ENCODE peak calls at places on chromosomes 16 and 17, in four cellular contexts. T is T-helper 9 cell, K is Caki2, N is ACHN. Y is an unnamed sample.

GRCh38 chr17:64133546-64134215 is 3.7 kb upstream of the ERN1 start:
- DNase-seq in T (no peak), K (peak; percentile 44), N (peak; percentile 81), Y (no peak)

GRCh38 chr17:65584604-65585521 is 23.4 kb upstream of the AXIN2 start:
- DNase-seq in T (no peak), K (no peak), N (no peak), Y (no peak)

GRCh38 chr17:44204453-44204882 is 4.8 kb upstream of the ATXN7L3 start:
- DNase-seq in T (no peak), K (no peak), N (peak; percentile 39), Y (no peak)

GRCh38 chr17:2580641-2581040 is 12.8 kb upstream of the PAFAH1B1 start:
- DNase-seq in T (no peak), K (no peak), N (no peak), Y (no peak)

GRCh38 chr17:18161226-18162094 is 22.2 kb upstream of the ALKBH5 start:
- DNase-seq in T (no peak), K (no peak), N (no peak), Y (no peak)

GRCh38 chr17:72730091-72730490 is 362.4 kb downstream of the SLC39A11 start:
- DNase-seq in T (no peak), K (peak; percentile 10), N (no peak), Y (no peak)

GRCh38 chr16:69064789-69065313 is 40.6 kb upstream of the HAS3 start:
- DNase-seq in T (no peak), K (no peak), N (no peak), Y (no peak)

GRCh38 chr17:70510288-70510687 is 341.0 kb downstream of the KCNJ2 start:
- DNase-seq in T (no peak), K (no peak), N (no peak), Y (no peak)

GRCh38 chr17:39143552-39144093 is 7.8 kb downstream of the PLXDC1 start:
- DNase-seq in T (no peak), K (no peak), N (no peak), Y (no peak)

GRCh38 chr16:28126684-28127620 is 63.4 kb upstream of the GSG1L start:
- DNase-seq in T (no peak), K (no peak), N (no peak), Y (no peak)

GRCh38 chr16:19143241-19143640 is 24.8 kb upstream of the SYT17 start:
- DNase-seq in T (no peak), K (no peak), N (no peak), Y (no peak)

GRCh38 chr17:31724619-31725018 is 134.4 kb downstream of the COPRS start:
- DNase-seq in T (no peak), K (no peak), N (no peak), Y (no peak)

GRCh38 chr16:1474471-1474795 is 395 bp downstream of the CLCN7 start:
- DNase-seq in T (no peak), K (no peak), N (no peak), Y (no peak)

GRCh38 chr16:53456625-53457024 is 22.4 kb downstream of the RBL2 start:
- DNase-seq in T (peak; percentile 8), K (no peak), N (no peak), Y (peak; percentile 7)

GRCh38 chr17:44417553-44417952 is 28.1 kb upstream of the ITGA2B start:
- DNase-seq in T (no peak), K (peak; percentile 51), N (peak; percentile 46), Y (no peak)

GRCh38 chr17:78058001-78058400 is 70.6 kb downstream of the TMC6 start:
- DNase-seq in T (no peak), K (no peak), N (no peak), Y (no peak)

GRCh38 chr17:56678249-56679144 is 85.0 kb downstream of the NOG start:
- DNase-seq in T (no peak), K (no peak), N (no peak), Y (no peak)

GRCh38 chr17:35740997-35741931 is 9.8 kb downstream of the RASL10B start:
- DNase-seq in T (no peak), K (no peak), N (no peak), Y (no peak)

GRCh38 chr16:51071326-51071725 is 79.7 kb downstream of the SALL1 start:
- DNase-seq in T (no peak), K (no peak), N (no peak), Y (no peak)

GRCh38 chr17:48066192-48066591 is 18.0 kb downstream of the NFE2L1 start:
- DNase-seq in T (no peak), K (no peak), N (no peak), Y (no peak)

GRCh38 chr17:35052240-35052608 is 11.3 kb downstream of the RFFL start:
- DNase-seq in T (no peak), K (no peak), N (no peak), Y (no peak)

GRCh38 chr17:8436169-8436932 is 667 bp downstream of the NDEL1 start:
- DNase-seq in T (peak; percentile 48), K (peak; percentile 68), N (peak; percentile 56), Y (peak; percentile 40)

GRCh38 chr17:19317359-19318095 is 45.0 kb downstream of the B9D1 start:
- DNase-seq in T (no peak), K (peak; percentile 95), N (peak; percentile 94), Y (no peak)

GRCh38 chr16:49596119-49596518 is 222.5 kb downstream of the C16orf78 start:
- DNase-seq in T (no peak), K (no peak), N (no peak), Y (no peak)

GRCh38 chr16:85916141-85916890 is 17.4 kb downstream of the IRF8 start:
- DNase-seq in T (no peak), K (peak; percentile 73), N (peak; percentile 50), Y (no peak)

GRCh38 chr16:56047307-56048234 is 143.7 kb upstream of the GNAO1 start:
- DNase-seq in T (no peak), K (no peak), N (no peak), Y (no peak)

GRCh38 chr17:40351185-40352043 is 13.1 kb downstream of the GJD3 start:
- DNase-seq in T (no peak), K (no peak), N (no peak), Y (no peak)

GRCh38 chr16:10916534-10916933 is 25.7 kb downstream of the DEXI start:
- DNase-seq in T (no peak), K (no peak), N (no peak), Y (no peak)

GRCh38 chr17:28473542-28473941 is at the start of gene SLC13A2:
- DNase-seq in T (no peak), K (no peak), N (no peak), Y (no peak)

GRCh38 chr17:42304187-42305030 is 16.1 kb downstream of the STAT5A start:
- DNase-seq in T (no peak), K (no peak), N (no peak), Y (no peak)

GRCh38 chr17:14428640-14429029 is 127.8 kb downstream of the HS3ST3B1 start:
- DNase-seq in T (no peak), K (no peak), N (no peak), Y (no peak)

GRCh38 chr17:81487487-81488275 is 24.9 kb downstream of the ACTG1 start:
- DNase-seq in T (peak; percentile 69), K (peak; percentile 75), N (peak; percentile 86), Y (peak; percentile 51)

GRCh38 chr16:46638947-46639925 is 18.1 kb upstream of the SHCBP1 start:
- DNase-seq in T (no peak), K (no peak), N (no peak), Y (no peak)